ENCODE peak calls at places on chromosomes 7 and 10, in five cellular contexts. S, Z, N, V and K are unnamed samples. For H4K20me1, the result is how much of the 10 kb centered on the place peaks cover.

GRCh38 chr10:24435374-24435773 is 226.4 kb downstream of the KIAA1217 start:
- DNase-seq in N (peak), Z (no peak), V (no peak), S (peak), K (peak)

GRCh38 chr7:137539111-137539715 is 195.7 kb upstream of the PTN start:
- DNase-seq in V (no peak), N (peak), S (peak), Z (no peak), K (peak)

GRCh38 chr10:49177391-49178355 is 10.5 kb downstream of the TMEM273 start:
- DNase-seq in V (no peak), Z (peak), N (peak), S (peak), K (peak)

GRCh38 chr10:20466731-20467130 is 430.4 kb downstream of the NEBL start:
- DNase-seq in Z (no peak), S (peak), N (peak), V (no peak), K (peak)

GRCh38 chr10:69814251-69814650 is 12.5 kb downstream of the COL13A1 start:
- DNase-seq in Z (no peak), S (no peak), V (no peak), N (no peak), K (no peak)

GRCh38 chr10:361203-362135 is 226.2 kb downstream of the ZMYND11 start:
- DNase-seq in Z (no peak), N (no peak), V (no peak), S (no peak), K (no peak)

GRCh38 chr7:158329014-158329610 is 258.5 kb downstream of the PTPRN2 start:
- DNase-seq in S (no peak), N (no peak), V (no peak), Z (no peak), K (no peak)

GRCh38 chr10:73759512-73760115 is 15.4 kb downstream of the SEC24C start:
- DNase-seq in S (no peak), V (no peak), Z (no peak), N (no peak), K (no peak)

GRCh38 chr7:21893401-21893800 is 52.3 kb downstream of the CDCA7L start:
- DNase-seq in Z (no peak), S (no peak), V (no peak), N (no peak), K (no peak)

GRCh38 chr7:18590259-18590658 is 94.7 kb downstream of the HDAC9 start:
- DNase-seq in V (no peak), N (no peak), Z (no peak), S (no peak), K (no peak)

GRCh38 chr7:127107601-127108007 is 145.1 kb downstream of the GRM8 start:
- DNase-seq in N (peak), Z (peak), V (no peak), S (peak), K (peak)

GRCh38 chr7:106417273-106417902 is 132.6 kb upstream of the NAMPT start:
- DNase-seq in V (no peak), Z (no peak), S (no peak), N (no peak), K (peak)

GRCh38 chr10:133241501-133242205 is 4.0 kb downstream of the VENTX start:
- DNase-seq in N (no peak), Z (no peak), S (no peak), V (no peak), K (no peak)

GRCh38 chr10:43818687-43819086 is 170.0 kb upstream of the ZNF32 start:
- DNase-seq in V (no peak), N (no peak), Z (no peak), S (no peak), K (no peak)

GRCh38 chr7:41875513-41875912 is 172.6 kb upstream of the INHBA start:
- DNase-seq in N (no peak), S (no peak), V (no peak), Z (no peak), K (no peak)

GRCh38 chr7:64996305-64996704 is 5.5 kb upstream of the ZNF117 start:
- DNase-seq in V (no peak), N (no peak), Z (no peak), S (no peak), K (no peak)

GRCh38 chr10:102269017-102269416 is 23.7 kb downstream of the GBF1 start:
- DNase-seq in Z (no peak), N (no peak), V (no peak), S (no peak), K (no peak)

GRCh38 chr10:100529473-100530298 is at the start of gene NDUFB8:
- DNase-seq in S (peak), Z (peak), N (peak), V (peak), K (peak)

GRCh38 chr10:63722537-63722936 is 201.3 kb downstream of the REEP3 start:
- DNase-seq in V (no peak), Z (no peak), S (peak), N (peak), K (no peak)

GRCh38 chr10:88227342-88228018 is 355.6 kb downstream of the RNLS start:
- DNase-seq in V (no peak), N (peak), S (peak), Z (no peak), K (no peak)

GRCh38 chr10:44675086-44675874 is 235.9 kb upstream of the TMEM72 start:
- DNase-seq in N (peak), Z (no peak), S (peak), V (no peak), K (no peak)

GRCh38 chr10:67943917-67944316 is 59.5 kb downstream of the SIRT1 start:
- DNase-seq in Z (no peak), V (no peak), N (no peak), S (no peak), K (no peak)
- H3K27ac ChIP-seq in Z (no peak), V (no peak), N (no peak), S (no peak), K (no peak)

DNA sequence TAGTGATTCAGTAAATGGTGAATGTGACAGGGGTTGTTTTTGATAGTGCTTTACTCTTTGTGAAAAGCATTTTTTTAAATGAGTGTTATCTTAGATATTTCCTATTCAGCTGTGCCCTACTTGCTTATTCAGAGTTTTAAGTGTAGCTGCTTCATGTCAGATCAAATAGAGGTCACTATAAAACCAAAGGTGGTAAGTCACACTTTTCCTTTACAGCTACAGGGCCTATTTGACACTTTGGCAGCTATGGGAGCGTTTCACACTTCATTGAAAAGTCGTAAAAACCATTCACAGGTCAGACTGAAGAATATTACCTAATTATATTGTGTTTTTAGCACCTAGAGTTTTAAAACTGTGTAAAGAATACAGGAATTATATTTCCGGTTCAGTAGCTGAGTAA is 67.3 kb downstream of the ANKIB1 start:
- DNase-seq in V (no peak), Z (no peak), S (no peak), N (no peak), K (no peak)
- H4K20me1 ChIP-seq in V (under half), Z (under half), S (under half), N (under half), K (under half)

GRCh38 chr7:131173148-131173890 is 154.4 kb upstream of the MKLN1 start:
- DNase-seq in V (no peak), S (peak), Z (peak), N (peak), K (no peak)
- TF ChIP-seq EZH2 in V (no peak), S (no peak), Z (no peak), N (no peak), K (no peak)

GRCh38 chr7:132654150-132654549 is 77.9 kb upstream of the PLXNA4 start:
- DNase-seq in S (no peak), V (no peak), Z (peak), N (no peak), K (no peak)

GRCh38 chr7:132650498-132650897 is 74.2 kb upstream of the PLXNA4 start:
- DNase-seq in S (peak), Z (no peak), N (peak), V (no peak), K (peak)

GRCh38 chr7:132655071-132655761 is 78.9 kb upstream of the PLXNA4 start:
- DNase-seq in Z (no peak), N (peak), S (peak), V (no peak), K (no peak)

GRCh38 chr7:132653364-132653930 is 77.2 kb upstream of the PLXNA4 start:
- DNase-seq in S (no peak), Z (no peak), N (no peak), V (no peak), K (no peak)

DNA sequence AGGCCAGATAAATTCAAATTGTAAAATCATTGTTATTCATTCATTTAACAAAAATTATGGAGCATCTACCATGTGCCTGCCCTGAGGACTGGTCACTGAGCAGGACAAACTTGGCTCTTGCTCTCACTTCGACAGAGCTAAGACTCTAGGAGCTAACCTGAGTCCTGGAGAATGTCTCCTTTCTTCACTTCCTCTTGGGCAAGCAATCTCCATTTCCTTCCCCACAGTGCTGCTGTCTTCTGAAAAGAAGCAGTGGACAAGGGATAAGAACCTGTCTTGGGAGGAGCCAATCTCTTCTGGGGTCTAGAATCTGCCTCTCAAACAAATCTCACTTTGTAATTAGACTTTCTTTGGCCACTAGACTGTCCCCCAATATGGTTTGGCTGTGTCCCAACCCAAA is 76.2 kb upstream of the PLXNA4 start:
- DNase-seq in V (no peak), N (no peak), S (no peak), Z (no peak), K (no peak)
- H3K27ac ChIP-seq in V (no peak), N (no peak), S (no peak), Z (no peak), K (no peak)

GRCh38 chr10:79163663-79163970 is 94.9 kb downstream of the ZMIZ1 start:
- DNase-seq in V (no peak), S (no peak), Z (no peak), N (no peak), K (no peak)

GRCh38 chr10:79162861-79163662 is 94.3 kb downstream of the ZMIZ1 start:
- DNase-seq in Z (no peak), N (no peak), V (no peak), S (peak), K (peak)

GRCh38 chr10:79165068-79165467 is 96.3 kb downstream of the ZMIZ1 start:
- DNase-seq in Z (no peak), N (no peak), S (no peak), V (no peak), K (no peak)

GRCh38 chr10:79162022-79162421 is 93.3 kb downstream of the ZMIZ1 start:
- DNase-seq in S (no peak), V (no peak), N (no peak), Z (no peak), K (no peak)

GRCh38 chr10:79164075-79164474 is 95.3 kb downstream of the ZMIZ1 start:
- DNase-seq in S (no peak), N (no peak), V (no peak), Z (no peak), K (no peak)
- H4K20me1 ChIP-seq in S (under half), N (half or more), V (under half), Z (under half), K (under half)